ENCODE peak calls at places on chromosomes 1 and 21, in five cellular contexts. U is NCI-H1092, M is HTR-8/SVneo, O is A172, R is HEK293T. J is an unnamed sample.

GRCh38 chr1:25590096-25590824 is 26.3 kb upstream of the MAN1C1 start:
- DNase-seq in U (no peak), M (no peak), O (no peak), R (no peak), J (no peak)

GRCh38 chr1:114740331-114740730 is 17.5 kb downstream of the CSDE1 start:
- DNase-seq in U (no peak), M (no peak), O (no peak), R (no peak), J (no peak)

GRCh38 chr1:215004121-215004837 is 78.3 kb upstream of the KCNK2 start:
- DNase-seq in U (no peak), M (no peak), O (no peak), R (no peak), J (no peak)

GRCh38 chr1:27602510-27603319 is 1.2 kb downstream of the AHDC1 start:
- DNase-seq in U (peak; percentile 48), M (no peak), O (no peak), R (peak; percentile 57), J (peak; percentile 69)

GRCh38 chr1:2595812-2596529 is 9.4 kb downstream of the PRXL2B start:
- DNase-seq in U (no peak), M (no peak), O (no peak), R (no peak), J (no peak)

GRCh38 chr21:37101384-37101783 is 28.3 kb downstream of the TTC3 start:
- DNase-seq in U (no peak), M (no peak), O (no peak), R (no peak), J (no peak)

GRCh38 chr1:228515200-228515834 is 28.1 kb downstream of the RNF187 start:
- DNase-seq in U (no peak), M (peak; percentile 55), O (peak; percentile 62), R (peak; percentile 66), J (no peak)

GRCh38 chr1:178055093-178055492 is 38.8 kb upstream of the RASAL2 start:
- DNase-seq in U (peak; percentile 40), M (peak; percentile 64), O (peak; percentile 70), R (no peak), J (peak; percentile 17)

GRCh38 chr21:42056468-42056867 is 14.6 kb upstream of the UMODL1 start:
- DNase-seq in U (no peak), M (no peak), O (no peak), R (no peak), J (no peak)

GRCh38 chr1:154970631-154971340 is at the start of gene SHC1:
- DNase-seq in U (no peak), M (peak; percentile 81), O (peak; percentile 99), R (peak; percentile 79), J (peak; percentile 86)

GRCh38 chr1:80272495-80272894 is 1266.0 kb upstream of the ADGRL4 start:
- DNase-seq in U (no peak), M (no peak), O (no peak), R (no peak), J (no peak)

GRCh38 chr1:209490013-209490412 is 93.5 kb upstream of the CAMK1G start:
- DNase-seq in U (no peak), M (no peak), O (peak; percentile 25), R (peak; percentile 18), J (no peak)